ENCODE peak calls at places on chromosomes 16 and 17, in eight cellular contexts. I is stimulated activated CD8-positive, alpha-beta memory T cell treated with anti-CD3 and anti-CD28 coated beads, Interleukin-4, amount 100 ng/mL, for 4 hours; X is colonic mucosa; N is NCI-H345; Y is hepatocyte; M is AG10803; B is lower lobe of right lung; K is tibial artery. Z is an unnamed sample.

GRCh38 chr16:19008245-19008644 is 24.5 kb downstream of the TMC7 start:
- DNase-seq in I (no peak), X (no peak), N (no peak), Y (no peak), M (peak; percentile 76), B (no peak), K (no peak), Z (peak; percentile 92)

GRCh38 chr16:10776280-10776679 is 32.6 kb downstream of the NUBP1 start:
- DNase-seq in I (no peak), X (no peak), N (no peak), Y (no peak), M (no peak), B (no peak), K (no peak), Z (no peak)

GRCh38 chr17:3575506-3575905 is 17.9 kb upstream of the TRPV3 start:
- DNase-seq in I (no peak), X (no peak), N (no peak), Y (no peak), M (peak; percentile 93), B (no peak), K (no peak), Z (peak; percentile 51)

GRCh38 chr17:53924530-53925455 is 102.1 kb downstream of the KIF2B start:
- DNase-seq in I (no peak), X (no peak), N (no peak), Y (peak; percentile 58), M (no peak), B (no peak), K (no peak), Z (peak; percentile 92)

GRCh38 chr16:426115-426905 is 861 bp downstream of the RAB11FIP3 start:
- DNase-seq in I (no peak), X (peak; percentile 38), N (no peak), Y (peak; percentile 36), M (no peak), B (no peak), K (no peak), Z (no peak)

GRCh38 chr16:86018487-86018886 is 119.5 kb downstream of the IRF8 start:
- DNase-seq in I (no peak), X (peak; percentile 43), N (no peak), Y (peak; percentile 64), M (no peak), B (peak; percentile 67), K (peak; percentile 39), Z (no peak)

GRCh38 chr16:24430937-24431760 is 108.2 kb upstream of the RBBP6 start:
- DNase-seq in I (no peak), X (no peak), N (no peak), Y (peak; percentile 24), M (no peak), B (no peak), K (no peak), Z (no peak)

GRCh38 chr17:75008373-75008772 is 4.1 kb upstream of the MRPL58 start:
- DNase-seq in I (no peak), X (no peak), N (peak; percentile 55), Y (no peak), M (no peak), B (no peak), K (no peak), Z (no peak)

GRCh38 chr16:61042736-61043135 is 993.5 kb downstream of the CDH8 start:
- DNase-seq in I (no peak), X (no peak), N (no peak), Y (peak; percentile 29), M (no peak), B (no peak), K (no peak), Z (no peak)

GRCh38 chr17:27985306-27985705 is 57.2 kb upstream of the NLK start:
- DNase-seq in I (no peak), X (no peak), N (no peak), Y (no peak), M (no peak), B (no peak), K (no peak), Z (no peak)

GRCh38 chr17:20127660-20128413 is 118.7 kb downstream of the SPECC1 start:
- DNase-seq in I (no peak), X (no peak), N (no peak), Y (peak; percentile 16), M (peak; percentile 38), B (no peak), K (no peak), Z (peak; percentile 9)

GRCh38 chr16:63945805-63946204 is 1176.1 kb downstream of the CDH11 start:
- DNase-seq in I (no peak), X (no peak), N (no peak), Y (no peak), M (peak; percentile 5), B (no peak), K (no peak), Z (no peak)

GRCh38 chr17:70523407-70523806 is 354.1 kb downstream of the KCNJ2 start:
- DNase-seq in I (no peak), X (no peak), N (no peak), Y (no peak), M (no peak), B (no peak), K (no peak), Z (no peak)

GRCh38 chr17:73335591-73336503 is 24.0 kb upstream of the CDC42EP4 start:
- DNase-seq in I (no peak), X (peak; percentile 66), N (peak; percentile 93), Y (no peak), M (no peak), B (no peak), K (no peak), Z (no peak)

GRCh38 chr17:50093807-50094206 is 1.3 kb upstream of the PDK2 start:
- DNase-seq in I (no peak), X (no peak), N (no peak), Y (no peak), M (no peak), B (no peak), K (no peak), Z (no peak)

GRCh38 chr16:77556203-77556602 is 121.4 kb upstream of the ADAMTS18 start:
- DNase-seq in I (no peak), X (no peak), N (no peak), Y (no peak), M (peak; percentile 46), B (no peak), K (no peak), Z (no peak)

GRCh38 chr16:53071748-53072301 is 17.0 kb downstream of the CHD9 start:
- DNase-seq in I (no peak), X (no peak), N (no peak), Y (no peak), M (no peak), B (peak; percentile 63), K (peak; percentile 54), Z (peak; percentile 71)

GRCh38 chr16:50102046-50102756 is 36.4 kb downstream of the HEATR3 start:
- DNase-seq in I (no peak), X (no peak), N (no peak), Y (no peak), M (peak; percentile 81), B (no peak), K (no peak), Z (peak; percentile 69)

GRCh38 chr16:30122621-30123160 is 329 bp downstream of the MAPK3 start:
- DNase-seq in I (no peak), X (peak; percentile 47), N (peak; percentile 62), Y (peak; percentile 65), M (no peak), B (no peak), K (no peak), Z (no peak)

GRCh38 chr17:1272701-1273100 is 2.5 kb downstream of the BHLHA9 start:
- DNase-seq in I (no peak), X (no peak), N (no peak), Y (no peak), M (no peak), B (no peak), K (no peak), Z (no peak)

GRCh38 chr17:76147211-76148014 is 6.4 kb upstream of the FOXJ1 start:
- DNase-seq in I (no peak), X (no peak), N (peak; percentile 46), Y (no peak), M (peak; percentile 31), B (no peak), K (no peak), Z (peak; percentile 22)

GRCh38 chr17:39738568-39738901 is 797 bp downstream of the GRB7 start:
- DNase-seq in I (no peak), X (peak; percentile 83), N (peak; percentile 66), Y (peak; percentile 69), M (no peak), B (no peak), K (no peak), Z (no peak)

GRCh38 chr16:68265078-68265925 is 976 bp downstream of the SLC7A6 start:
- DNase-seq in I (no peak), X (peak; percentile 80), N (no peak), Y (peak; percentile 73), M (peak; percentile 89), B (peak; percentile 79), K (peak; percentile 83), Z (peak; percentile 86)

Z was measured in LHCN-M2.